ENCODE peak calls at places on chromosomes 2 and 18, in seven cellular contexts. G is stimulated activated CD4-positive, alpha-beta T cell treated with anti-CD3 and anti-CD28 coated beads, Interleukin-4, amount 100 ng/mL, for 24 hours; V is GM12865; C is stimulated activated effector memory CD8-positive, alpha-beta T cell treated with anti-CD3 and anti-CD28 coated beads, Interleukin-12 subunit alpha, Interleukin-12 subunit beta, amount 100 ng/mL, for 72 hours; M is cerebellar cortex; P is mucosa of gallbladder; D is uterus. O is an unnamed sample.

GRCh38 chr2:29405707-29406106 is 290.5 kb downstream of the CLIP4 start:
- DNase-seq in G (no peak), V (no peak), C (no peak), M (no peak), P (no peak), D (no peak), O (no peak)

GRCh38 chr2:219465659-219466561 is 31.3 kb downstream of the SPEG start:
- DNase-seq in G (no peak), V (no peak), C (no peak), M (no peak), P (no peak), D (no peak), O (no peak)

GRCh38 chr2:220445429-220446105 is 818.1 kb downstream of the SLC4A3 start:
- DNase-seq in G (no peak), V (no peak), C (no peak), M (no peak), P (no peak), D (no peak), O (no peak)

GRCh38 chr2:71614976-71615768 is 161.8 kb downstream of the DYSF start:
- DNase-seq in G (no peak), V (no peak), C (no peak), M (peak; percentile 96), P (peak; percentile 77), D (peak; percentile 62), O (no peak)

GRCh38 chr2:99780276-99780675 is 290.5 kb upstream of the REV1 start:
- DNase-seq in G (no peak), V (no peak), C (no peak), M (peak; percentile 53), P (no peak), D (no peak), O (no peak)

GRCh38 chr2:118668431-118669424 is 178.7 kb downstream of the EN1 start:
- DNase-seq in G (no peak), V (no peak), C (no peak), M (no peak), P (no peak), D (no peak), O (no peak)

GRCh38 chr2:191857886-191858285 is 11.0 kb upstream of the CAVIN2 start:
- DNase-seq in G (no peak), V (no peak), C (no peak), M (no peak), P (no peak), D (no peak), O (no peak)

GRCh38 chr2:14750433-14750832 is 117.9 kb downstream of the LRATD1 start:
- DNase-seq in G (no peak), V (no peak), C (no peak), M (no peak), P (no peak), D (no peak), O (no peak)

GRCh38 chr2:12819721-12820120 is 103.0 kb downstream of the TRIB2 start:
- DNase-seq in G (no peak), V (no peak), C (no peak), M (no peak), P (no peak), D (no peak), O (no peak)

GRCh38 chr18:77080283-77080682 is 52.3 kb downstream of the MBP start:
- DNase-seq in G (no peak), V (peak; percentile 65), C (no peak), M (no peak), P (no peak), D (no peak), O (no peak)

GRCh38 chr2:100924520-100925451 is 77.3 kb upstream of the RPL31 start:
- DNase-seq in G (peak; percentile 27), V (peak; percentile 60), C (no peak), M (no peak), P (peak; percentile 30), D (peak; percentile 29), O (peak; percentile 3)

GRCh38 chr18:24530630-24531111 is 70.2 kb downstream of the HRH4 start:
- DNase-seq in G (no peak), V (no peak), C (no peak), M (no peak), P (no peak), D (peak; percentile 23), O (peak; percentile 7)

GRCh38 chr2:184596819-184597411 is 1.4 kb upstream of the ZNF804A start:
- DNase-seq in G (no peak), V (no peak), C (no peak), M (peak; percentile 49), P (no peak), D (no peak), O (no peak)

GRCh38 chr2:46915281-46915810 is at the start of gene MCFD2:
- DNase-seq in G (no peak), V (no peak), C (peak; percentile 9), M (peak; percentile 20), P (no peak), D (no peak), O (no peak)

GRCh38 chr2:202115385-202116060 is 42.5 kb downstream of the KIAA2012 start:
- DNase-seq in G (no peak), V (no peak), C (no peak), M (no peak), P (no peak), D (no peak), O (no peak)

GRCh38 chr2:239894276-239894675 is 130.9 kb downstream of the NDUFA10 start:
- DNase-seq in G (no peak), V (no peak), C (no peak), M (no peak), P (no peak), D (no peak), O (no peak)

GRCh38 chr2:147424766-147425165 is 420.1 kb upstream of the ACVR2A start:
- DNase-seq in G (no peak), V (no peak), C (no peak), M (no peak), P (no peak), D (no peak), O (no peak)

GRCh38 chr2:197077336-197077735 is 150.8 kb upstream of the PGAP1 start:
- DNase-seq in G (no peak), V (no peak), C (no peak), M (no peak), P (no peak), D (no peak), O (no peak)

GRCh38 chr18:6624271-6624670 is 105.2 kb upstream of the ARHGAP28 start:
- DNase-seq in G (no peak), V (no peak), C (no peak), M (no peak), P (no peak), D (no peak), O (no peak)

GRCh38 chr18:13464432-13465125 is 246.0 kb downstream of the LDLRAD4 start:
- DNase-seq in G (peak; percentile 71), V (peak; percentile 90), C (peak; percentile 43), M (peak; percentile 53), P (no peak), D (no peak), O (peak; percentile 75)